ENCODE peak calls at places on chromosomes 11 and 22, in eight cellular contexts. One of them, this sample, is unnamed.

GRCh38 chr11:32555885-32556284 is 27.7 kb upstream of the EIF3M start:
- DNase-seq in CD4-positive, CD25-positive, alpha-beta regulatory T cell: no peak
- DNase-seq in naive thymus-derived CD4-positive, alpha-beta T cell: no peak
- DNase-seq in heart left ventricle: no peak
- DNase-seq in A549: no peak
- DNase-seq in SJSA1: no peak
- DNase-seq in PC-3: no peak
- DNase-seq in right atrium auricular region: no peak
- DNase-seq in this sample: no peak

GRCh38 chr11:17921620-17922473 is 91.0 kb downstream of the SERGEF start:
- DNase-seq in CD4-positive, CD25-positive, alpha-beta regulatory T cell: no peak
- DNase-seq in naive thymus-derived CD4-positive, alpha-beta T cell: no peak
- DNase-seq in heart left ventricle: no peak
- DNase-seq in A549: no peak
- DNase-seq in SJSA1: no peak
- DNase-seq in PC-3: no peak
- DNase-seq in right atrium auricular region: peak; percentile 61
- DNase-seq in this sample: no peak

GRCh38 chr11:77091146-77091940 is 11.3 kb upstream of the OMP start:
- DNase-seq in CD4-positive, CD25-positive, alpha-beta regulatory T cell: peak; percentile 81
- DNase-seq in naive thymus-derived CD4-positive, alpha-beta T cell: peak; percentile 79
- DNase-seq in heart left ventricle: peak; percentile 73
- DNase-seq in A549: peak; percentile 85
- DNase-seq in SJSA1: peak; percentile 57
- DNase-seq in PC-3: peak; percentile 93
- DNase-seq in right atrium auricular region: peak; percentile 88
- DNase-seq in this sample: peak; percentile 85

GRCh38 chr11:62500066-62501035 is 46.3 kb downstream of the AHNAK start:
- DNase-seq in CD4-positive, CD25-positive, alpha-beta regulatory T cell: no peak
- DNase-seq in naive thymus-derived CD4-positive, alpha-beta T cell: no peak
- DNase-seq in heart left ventricle: no peak
- DNase-seq in A549: no peak
- DNase-seq in SJSA1: no peak
- DNase-seq in PC-3: peak; percentile 76
- DNase-seq in right atrium auricular region: no peak
- DNase-seq in this sample: no peak

GRCh38 chr22:36385491-36386350 is 2.0 kb downstream of the MYH9 start:
- DNase-seq in CD4-positive, CD25-positive, alpha-beta regulatory T cell: no peak
- DNase-seq in naive thymus-derived CD4-positive, alpha-beta T cell: peak; percentile 58
- DNase-seq in heart left ventricle: no peak
- DNase-seq in A549: peak; percentile 48
- DNase-seq in SJSA1: peak; percentile 91
- DNase-seq in PC-3: peak; percentile 94
- DNase-seq in right atrium auricular region: no peak
- DNase-seq in this sample: no peak

GRCh38 chr11:111911563-111912401 is at the start of gene CRYAB:
- DNase-seq in CD4-positive, CD25-positive, alpha-beta regulatory T cell: no peak
- DNase-seq in naive thymus-derived CD4-positive, alpha-beta T cell: no peak
- DNase-seq in heart left ventricle: peak; percentile 89
- DNase-seq in A549: peak; percentile 49
- DNase-seq in SJSA1: peak; percentile 49
- DNase-seq in PC-3: peak; percentile 61
- DNase-seq in right atrium auricular region: peak; percentile 98
- DNase-seq in this sample: no peak

GRCh38 chr22:37627545-37627944 is 11.9 kb upstream of the SH3BP1 start:
- DNase-seq in CD4-positive, CD25-positive, alpha-beta regulatory T cell: peak; percentile 86
- DNase-seq in naive thymus-derived CD4-positive, alpha-beta T cell: peak; percentile 71
- DNase-seq in heart left ventricle: no peak
- DNase-seq in A549: no peak
- DNase-seq in SJSA1: no peak
- DNase-seq in PC-3: no peak
- DNase-seq in right atrium auricular region: no peak
- DNase-seq in this sample: no peak

GRCh38 chr11:20388096-20389055 is 860 bp downstream of the PRMT3 start:
- DNase-seq in CD4-positive, CD25-positive, alpha-beta regulatory T cell: peak; percentile 44
- DNase-seq in naive thymus-derived CD4-positive, alpha-beta T cell: peak; percentile 30
- DNase-seq in heart left ventricle: no peak
- DNase-seq in A549: no peak
- DNase-seq in SJSA1: peak; percentile 46
- DNase-seq in PC-3: peak; percentile 23
- DNase-seq in right atrium auricular region: no peak
- DNase-seq in this sample: no peak

GRCh38 chr11:104925850-104926249 is 27.6 kb upstream of the CASP12 start:
- DNase-seq in CD4-positive, CD25-positive, alpha-beta regulatory T cell: no peak
- DNase-seq in naive thymus-derived CD4-positive, alpha-beta T cell: no peak
- DNase-seq in heart left ventricle: no peak
- DNase-seq in A549: no peak
- DNase-seq in SJSA1: no peak
- DNase-seq in PC-3: no peak
- DNase-seq in right atrium auricular region: no peak
- DNase-seq in this sample: no peak

GRCh38 chr22:37626144-37626543 is 13.3 kb upstream of the SH3BP1 start:
- DNase-seq in CD4-positive, CD25-positive, alpha-beta regulatory T cell: no peak
- DNase-seq in naive thymus-derived CD4-positive, alpha-beta T cell: no peak
- DNase-seq in heart left ventricle: peak; percentile 64
- DNase-seq in A549: no peak
- DNase-seq in SJSA1: no peak
- DNase-seq in PC-3: no peak
- DNase-seq in right atrium auricular region: peak; percentile 80
- DNase-seq in this sample: no peak

GRCh38 chr11:11141019-11141418 is 212.0 kb downstream of the CSNK2A3 start:
- DNase-seq in CD4-positive, CD25-positive, alpha-beta regulatory T cell: no peak
- DNase-seq in naive thymus-derived CD4-positive, alpha-beta T cell: no peak
- DNase-seq in heart left ventricle: no peak
- DNase-seq in A549: no peak
- DNase-seq in SJSA1: no peak
- DNase-seq in PC-3: no peak
- DNase-seq in right atrium auricular region: no peak
- DNase-seq in this sample: no peak

GRCh38 chr11:706439-706956 is 467 bp downstream of the EPS8L2 start:
- DNase-seq in CD4-positive, CD25-positive, alpha-beta regulatory T cell: no peak
- DNase-seq in naive thymus-derived CD4-positive, alpha-beta T cell: no peak
- DNase-seq in heart left ventricle: no peak
- DNase-seq in A549: peak; percentile 61
- DNase-seq in SJSA1: no peak
- DNase-seq in PC-3: peak; percentile 65
- DNase-seq in right atrium auricular region: no peak
- DNase-seq in this sample: no peak

GRCh38 chr11:22138264-22138663 is 54.6 kb upstream of the ANO5 start:
- DNase-seq in CD4-positive, CD25-positive, alpha-beta regulatory T cell: no peak
- DNase-seq in naive thymus-derived CD4-positive, alpha-beta T cell: no peak
- DNase-seq in heart left ventricle: no peak
- DNase-seq in A549: no peak
- DNase-seq in SJSA1: no peak
- DNase-seq in PC-3: no peak
- DNase-seq in right atrium auricular region: no peak
- DNase-seq in this sample: no peak

GRCh38 chr11:29019960-29020683 is 911.9 kb downstream of the METTL15 start:
- DNase-seq in CD4-positive, CD25-positive, alpha-beta regulatory T cell: no peak
- DNase-seq in naive thymus-derived CD4-positive, alpha-beta T cell: no peak
- DNase-seq in heart left ventricle: no peak
- DNase-seq in A549: peak; percentile 75
- DNase-seq in SJSA1: no peak
- DNase-seq in PC-3: peak; percentile 73
- DNase-seq in right atrium auricular region: no peak
- DNase-seq in this sample: peak; percentile 5

GRCh38 chr11:90250970-90251369 is 28.1 kb upstream of the CHORDC1 start:
- DNase-seq in CD4-positive, CD25-positive, alpha-beta regulatory T cell: peak; percentile 17
- DNase-seq in naive thymus-derived CD4-positive, alpha-beta T cell: no peak
- DNase-seq in heart left ventricle: no peak
- DNase-seq in A549: no peak
- DNase-seq in SJSA1: no peak
- DNase-seq in PC-3: no peak
- DNase-seq in right atrium auricular region: no peak
- DNase-seq in this sample: no peak

GRCh38 chr11:126053340-126054286 is 9.1 kb downstream of the CDON start:
- DNase-seq in CD4-positive, CD25-positive, alpha-beta regulatory T cell: no peak
- DNase-seq in naive thymus-derived CD4-positive, alpha-beta T cell: no peak
- DNase-seq in heart left ventricle: no peak
- DNase-seq in A549: no peak
- DNase-seq in SJSA1: no peak
- DNase-seq in PC-3: peak; percentile 13
- DNase-seq in right atrium auricular region: no peak
- DNase-seq in this sample: no peak
- H3K4me1 ChIP-seq in CD4-positive, CD25-positive, alpha-beta regulatory T cell: no peaks in the 10 kb centered on the region
- H3K4me1 ChIP-seq in naive thymus-derived CD4-positive, alpha-beta T cell: no peaks in the 10 kb centered on the region
- H3K4me1 ChIP-seq in heart left ventricle: no peaks in the 10 kb centered on the region
- H3K4me1 ChIP-seq in A549: no peaks in the 10 kb centered on the region
- H3K4me1 ChIP-seq in SJSA1: no peaks in the 10 kb centered on the region
- H3K4me1 ChIP-seq in PC-3: no peaks in the 10 kb centered on the region
- H3K4me1 ChIP-seq in right atrium auricular region: no peaks in the 10 kb centered on the region
- H3K4me1 ChIP-seq in this sample: no peaks in the 10 kb centered on the region

GRCh38 chr22:49598338-49598737 is 229.3 kb downstream of the BRD1 start:
- DNase-seq in CD4-positive, CD25-positive, alpha-beta regulatory T cell: no peak
- DNase-seq in naive thymus-derived CD4-positive, alpha-beta T cell: no peak
- DNase-seq in heart left ventricle: no peak
- DNase-seq in A549: no peak
- DNase-seq in SJSA1: no peak
- DNase-seq in PC-3: no peak
- DNase-seq in right atrium auricular region: no peak
- DNase-seq in this sample: no peak

GRCh38 chr22:49599039-49599438 is 228.6 kb downstream of the BRD1 start:
- DNase-seq in CD4-positive, CD25-positive, alpha-beta regulatory T cell: no peak
- DNase-seq in naive thymus-derived CD4-positive, alpha-beta T cell: no peak
- DNase-seq in heart left ventricle: no peak
- DNase-seq in A549: no peak
- DNase-seq in SJSA1: no peak
- DNase-seq in PC-3: no peak
- DNase-seq in right atrium auricular region: no peak
- DNase-seq in this sample: no peak

GRCh38 chr22:49599691-49600451 is 227.8 kb downstream of the BRD1 start:
- DNase-seq in CD4-positive, CD25-positive, alpha-beta regulatory T cell: no peak
- DNase-seq in naive thymus-derived CD4-positive, alpha-beta T cell: no peak
- DNase-seq in heart left ventricle: no peak
- DNase-seq in A549: no peak
- DNase-seq in SJSA1: no peak
- DNase-seq in PC-3: no peak
- DNase-seq in right atrium auricular region: no peak
- DNase-seq in this sample: no peak

GRCh38 chr22:49595465-49596078 is 232.1 kb downstream of the BRD1 start:
- DNase-seq in CD4-positive, CD25-positive, alpha-beta regulatory T cell: no peak
- DNase-seq in naive thymus-derived CD4-positive, alpha-beta T cell: no peak
- DNase-seq in heart left ventricle: no peak
- DNase-seq in A549: no peak
- DNase-seq in SJSA1: no peak
- DNase-seq in PC-3: no peak
- DNase-seq in right atrium auricular region: no peak
- DNase-seq in this sample: no peak

DNA sequence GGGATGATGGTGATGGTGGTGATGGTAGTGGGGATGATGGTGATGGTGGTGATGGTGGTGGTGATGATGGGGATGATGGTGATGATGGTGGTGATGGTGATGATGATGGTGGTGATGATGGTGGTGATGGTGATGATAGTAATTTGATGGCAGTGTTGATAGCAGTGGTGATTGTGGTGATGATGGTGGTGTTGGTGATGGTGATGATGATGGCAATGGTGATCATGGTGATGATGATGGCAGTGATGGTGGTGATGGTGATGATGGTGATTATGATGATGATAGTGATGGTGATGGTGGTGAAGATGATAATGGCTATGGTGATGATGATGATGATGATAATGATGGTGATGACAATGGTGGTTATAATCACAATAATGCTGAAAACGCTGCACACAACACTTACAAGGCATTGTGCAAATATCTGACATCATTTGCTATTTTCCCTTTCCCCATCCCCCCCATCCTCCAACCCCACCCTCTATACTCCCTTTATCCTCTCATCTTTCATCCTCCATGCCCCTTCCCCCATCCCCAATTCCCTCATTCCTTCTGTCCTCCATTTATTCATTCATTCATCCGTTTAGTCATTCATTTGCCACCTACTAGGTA is 230.1 kb downstream of the BRD1 start:
- DNase-seq in CD4-positive, CD25-positive, alpha-beta regulatory T cell: no peak
- DNase-seq in naive thymus-derived CD4-positive, alpha-beta T cell: no peak
- DNase-seq in heart left ventricle: no peak
- DNase-seq in A549: no peak
- DNase-seq in SJSA1: no peak
- DNase-seq in PC-3: no peak
- DNase-seq in right atrium auricular region: no peak
- DNase-seq in this sample: no peak
- H3K9me3 ChIP-seq in CD4-positive, CD25-positive, alpha-beta regulatory T cell: no peaks in the 10 kb centered on the region
- H3K9me3 ChIP-seq in naive thymus-derived CD4-positive, alpha-beta T cell: no peaks in the 10 kb centered on the region
- H3K9me3 ChIP-seq in heart left ventricle: peaks cover 5% of the 10 kb centered on the region
- H3K9me3 ChIP-seq in A549: no peaks in the 10 kb centered on the region
- H3K9me3 ChIP-seq in SJSA1: peaks cover 8% of the 10 kb centered on the region
- H3K9me3 ChIP-seq in PC-3: no peaks in the 10 kb centered on the region
- H3K9me3 ChIP-seq in right atrium auricular region: no peaks in the 10 kb centered on the region
- H3K9me3 ChIP-seq in this sample: peaks cover 24% of the 10 kb centered on the region

DNA sequence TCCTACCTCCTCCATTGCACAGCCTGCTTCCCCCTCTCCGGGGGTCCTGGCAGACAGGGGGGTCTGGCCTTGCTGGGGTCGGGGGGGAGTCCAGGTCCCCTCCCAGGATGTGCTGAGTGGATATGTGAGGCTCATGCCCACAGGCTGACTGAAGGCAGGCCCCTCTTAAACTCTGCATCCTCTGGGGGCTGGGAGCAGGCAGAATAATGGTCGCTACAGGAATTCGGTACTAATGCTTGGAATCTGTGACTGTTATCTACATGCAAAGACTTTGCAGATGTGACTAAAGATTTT is 1.6 kb upstream of the SUN2 start:
- DNase-seq in CD4-positive, CD25-positive, alpha-beta regulatory T cell: no peak
- DNase-seq in naive thymus-derived CD4-positive, alpha-beta T cell: no peak
- DNase-seq in heart left ventricle: no peak
- DNase-seq in A549: no peak
- DNase-seq in SJSA1: no peak
- DNase-seq in PC-3: no peak
- DNase-seq in right atrium auricular region: no peak
- DNase-seq in this sample: no peak
- H3K4me1 ChIP-seq in CD4-positive, CD25-positive, alpha-beta regulatory T cell: peaks cover 55% of the 10 kb centered on the region
- H3K4me1 ChIP-seq in naive thymus-derived CD4-positive, alpha-beta T cell: peaks cover 40% of the 10 kb centered on the region
- H3K4me1 ChIP-seq in heart left ventricle: peaks cover 22% of the 10 kb centered on the region
- H3K4me1 ChIP-seq in A549: peaks cover 22% of the 10 kb centered on the region
- H3K4me1 ChIP-seq in SJSA1: peaks cover 35% of the 10 kb centered on the region
- H3K4me1 ChIP-seq in PC-3: peaks cover 23% of the 10 kb centered on the region
- H3K4me1 ChIP-seq in right atrium auricular region: peaks cover 40% of the 10 kb centered on the region
- H3K4me1 ChIP-seq in this sample: no peaks in the 10 kb centered on the region

GRCh38 chr11:129732926-129733325 is 82.7 kb upstream of the TMEM45B start:
- DNase-seq in CD4-positive, CD25-positive, alpha-beta regulatory T cell: no peak
- DNase-seq in naive thymus-derived CD4-positive, alpha-beta T cell: no peak
- DNase-seq in heart left ventricle: no peak
- DNase-seq in A549: no peak
- DNase-seq in SJSA1: no peak
- DNase-seq in PC-3: peak; percentile 66
- DNase-seq in right atrium auricular region: no peak
- DNase-seq in this sample: no peak

GRCh38 chr11:129731316-129731715 is 84.3 kb upstream of the TMEM45B start:
- DNase-seq in CD4-positive, CD25-positive, alpha-beta regulatory T cell: no peak
- DNase-seq in naive thymus-derived CD4-positive, alpha-beta T cell: no peak
- DNase-seq in heart left ventricle: no peak
- DNase-seq in A549: peak; percentile 4
- DNase-seq in SJSA1: no peak
- DNase-seq in PC-3: peak; percentile 86
- DNase-seq in right atrium auricular region: no peak
- DNase-seq in this sample: no peak

GRCh38 chr11:129734654-129735053 is 81.0 kb upstream of the TMEM45B start:
- DNase-seq in CD4-positive, CD25-positive, alpha-beta regulatory T cell: no peak
- DNase-seq in naive thymus-derived CD4-positive, alpha-beta T cell: no peak
- DNase-seq in heart left ventricle: no peak
- DNase-seq in A549: no peak
- DNase-seq in SJSA1: no peak
- DNase-seq in PC-3: no peak
- DNase-seq in right atrium auricular region: no peak
- DNase-seq in this sample: no peak

GRCh38 chr11:129733981-129734380 is 81.7 kb upstream of the TMEM45B start:
- DNase-seq in CD4-positive, CD25-positive, alpha-beta regulatory T cell: no peak
- DNase-seq in naive thymus-derived CD4-positive, alpha-beta T cell: no peak
- DNase-seq in heart left ventricle: no peak
- DNase-seq in A549: no peak
- DNase-seq in SJSA1: no peak
- DNase-seq in PC-3: no peak
- DNase-seq in right atrium auricular region: no peak
- DNase-seq in this sample: no peak

GRCh38 chr11:129733384-129733783 is 82.3 kb upstream of the TMEM45B start:
- DNase-seq in CD4-positive, CD25-positive, alpha-beta regulatory T cell: no peak
- DNase-seq in naive thymus-derived CD4-positive, alpha-beta T cell: no peak
- DNase-seq in heart left ventricle: no peak
- DNase-seq in A549: no peak
- DNase-seq in SJSA1: no peak
- DNase-seq in PC-3: no peak
- DNase-seq in right atrium auricular region: no peak
- DNase-seq in this sample: no peak
- H3K9me3 ChIP-seq in CD4-positive, CD25-positive, alpha-beta regulatory T cell: no peaks in the 10 kb centered on the region
- H3K9me3 ChIP-seq in naive thymus-derived CD4-positive, alpha-beta T cell: no peaks in the 10 kb centered on the region
- H3K9me3 ChIP-seq in heart left ventricle: no peaks in the 10 kb centered on the region
- H3K9me3 ChIP-seq in A549: no peaks in the 10 kb centered on the region
- H3K9me3 ChIP-seq in SJSA1: no peaks in the 10 kb centered on the region
- H3K9me3 ChIP-seq in PC-3: no peaks in the 10 kb centered on the region
- H3K9me3 ChIP-seq in right atrium auricular region: no peaks in the 10 kb centered on the region
- H3K9me3 ChIP-seq in this sample: no peaks in the 10 kb centered on the region